ENCODE peak calls at places on chromosome 3, in five cellular contexts. L is hepatocyte, Y is OCI-LY7, X is neural progenitor cell, C is SK-N-SH. N is an unnamed sample.

GRCh38 chr3:44000586-44000985 is 241.1 kb upstream of the TOPAZ1 start:
- DNase-seq in X (no peak), C (no peak), Y (peak; percentile 13), L (peak; percentile 20), N (peak; percentile 70)

GRCh38 chr3:71301001-71301400 is 282.5 kb downstream of the FOXP1 start:
- DNase-seq in L (no peak), Y (no peak), C (no peak), X (no peak), N (no peak)

GRCh38 chr3:46984591-46985459 is 5.4 kb downstream of the NBEAL2 start:
- DNase-seq in C (no peak), L (no peak), Y (no peak), X (no peak), N (no peak)

GRCh38 chr3:32238816-32239637 is 547 bp downstream of the CMTM8 start:
- DNase-seq in Y (peak; percentile 54), X (no peak), C (no peak), L (peak; percentile 31), N (peak; percentile 39)

GRCh38 chr3:100400424-100400781 is 486 bp downstream of the TOMM70 start:
- DNase-seq in C (no peak), Y (peak; percentile 56), L (peak; percentile 42), X (no peak), N (peak; percentile 26)

GRCh38 chr3:43279082-43279481 is 7.3 kb upstream of the SNRK start:
- DNase-seq in X (no peak), L (no peak), C (no peak), Y (no peak), N (peak; percentile 44)

GRCh38 chr3:185507883-185508282 is 9.0 kb upstream of the TMEM41A start:
- DNase-seq in L (no peak), Y (no peak), X (no peak), C (no peak), N (no peak)

GRCh38 chr3:52887166-52887565 is 10.2 kb downstream of the STIMATE start:
- DNase-seq in X (no peak), L (no peak), Y (no peak), C (no peak), N (no peak)

GRCh38 chr3:30538787-30539186 is 67.6 kb upstream of the TGFBR2 start:
- DNase-seq in Y (no peak), X (no peak), L (no peak), C (no peak), N (peak; percentile 96)

GRCh38 chr3:193301441-193301840 is 60.4 kb downstream of the PLAAT1 start:
- DNase-seq in L (no peak), X (no peak), Y (no peak), C (no peak), N (peak; percentile 72)

GRCh38 chr3:123642957-123643330 is 58.1 kb upstream of the HACD2 start:
- DNase-seq in C (no peak), X (no peak), L (no peak), Y (no peak), N (no peak)

GRCh38 chr3:13244695-13245449 is 171.6 kb upstream of the IQSEC1 start:
- DNase-seq in X (no peak), L (no peak), C (no peak), Y (no peak), N (peak; percentile 77)

GRCh38 chr3:129485681-129486056 is 42.8 kb upstream of the RHO start:
- DNase-seq in X (no peak), Y (no peak), C (no peak), L (no peak), N (peak; percentile 96)

GRCh38 chr3:119939087-119939486 is 155.2 kb downstream of the GSK3B start:
- DNase-seq in X (no peak), Y (no peak), C (no peak), L (no peak), N (no peak)

GRCh38 chr3:10495003-10495402 is 10.4 kb downstream of the ATP2B2 start:
- DNase-seq in Y (no peak), L (peak; percentile 72), X (no peak), C (peak; percentile 44), N (peak; percentile 63)

GRCh38 chr3:13282986-13283876 is 136.9 kb downstream of the NUP210 start:
- DNase-seq in L (peak; percentile 52), X (peak; percentile 70), Y (no peak), C (peak; percentile 91), N (peak; percentile 63)

GRCh38 chr3:172018364-172018763 is 21.0 kb upstream of the FNDC3B start:
- DNase-seq in C (no peak), X (no peak), L (no peak), Y (no peak), N (peak; percentile 57)
- TF ChIP-seq EZH2phosphoT487 in C (no peak), X (no peak), L (no peak), Y (no peak), N (no peak)

GRCh38 chr3:171039674-171040073 is 13.2 kb upstream of the SLC2A2 start:
- DNase-seq in Y (no peak), L (no peak), C (no peak), X (no peak), N (no peak)

GRCh38 chr3:171044828-171045793 is 18.6 kb upstream of the SLC2A2 start:
- DNase-seq in C (no peak), L (peak; percentile 59), Y (no peak), X (no peak), N (peak; percentile 36)

GRCh38 chr3:171049831-171050444 is 23.4 kb upstream of the SLC2A2 start:
- DNase-seq in C (peak; percentile 63), Y (peak; percentile 56), L (peak; percentile 72), X (peak; percentile 79), N (peak; percentile 81)

GRCh38 chr3:171044384-171044783 is 17.9 kb upstream of the SLC2A2 start:
- DNase-seq in L (no peak), C (no peak), X (no peak), Y (no peak), N (no peak)
- H2AFZ ChIP-seq in L (no peak overlapping the region), C (no peak overlapping the region), X (no peak overlapping the region), Y (no peak overlapping the region), N (no peak overlapping the region)

GRCh38 chr3:66195347-66195783 is 25.4 kb upstream of the SLC25A26 start:
- DNase-seq in C (peak; percentile 87), Y (no peak), L (peak; percentile 60), X (peak; percentile 89), N (peak; percentile 46)
- TF ChIP-seq EZH2phosphoT487 in C (no peak), Y (no peak), L (no peak), X (no peak), N (no peak)

DNA sequence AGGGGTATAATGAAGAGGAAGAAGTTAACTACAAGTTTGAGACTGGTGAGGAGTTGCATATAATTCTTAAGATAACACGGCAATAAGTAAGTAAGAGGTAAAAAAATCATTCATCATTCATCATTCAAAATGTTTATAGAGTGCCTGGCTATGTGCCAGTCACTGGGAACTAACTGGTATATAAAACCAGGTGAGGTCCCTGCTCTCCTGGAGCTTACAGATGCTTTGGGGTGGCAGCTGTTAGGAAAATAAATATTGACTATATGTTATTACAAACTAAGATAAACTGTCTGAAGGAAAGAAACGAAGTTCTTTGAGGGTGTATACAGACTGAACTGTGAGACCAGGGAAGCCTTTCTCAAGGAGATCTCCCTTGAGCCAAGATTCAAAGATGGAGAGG is 2.9 kb downstream of the CASR start:
- DNase-seq in X (no peak), Y (no peak), L (no peak), C (no peak), N (no peak)
- H2AFZ ChIP-seq in X (no peak overlapping the region), Y (no peak overlapping the region), L (no peak overlapping the region), C (no peak overlapping the region), N (no peak overlapping the region)

DNA sequence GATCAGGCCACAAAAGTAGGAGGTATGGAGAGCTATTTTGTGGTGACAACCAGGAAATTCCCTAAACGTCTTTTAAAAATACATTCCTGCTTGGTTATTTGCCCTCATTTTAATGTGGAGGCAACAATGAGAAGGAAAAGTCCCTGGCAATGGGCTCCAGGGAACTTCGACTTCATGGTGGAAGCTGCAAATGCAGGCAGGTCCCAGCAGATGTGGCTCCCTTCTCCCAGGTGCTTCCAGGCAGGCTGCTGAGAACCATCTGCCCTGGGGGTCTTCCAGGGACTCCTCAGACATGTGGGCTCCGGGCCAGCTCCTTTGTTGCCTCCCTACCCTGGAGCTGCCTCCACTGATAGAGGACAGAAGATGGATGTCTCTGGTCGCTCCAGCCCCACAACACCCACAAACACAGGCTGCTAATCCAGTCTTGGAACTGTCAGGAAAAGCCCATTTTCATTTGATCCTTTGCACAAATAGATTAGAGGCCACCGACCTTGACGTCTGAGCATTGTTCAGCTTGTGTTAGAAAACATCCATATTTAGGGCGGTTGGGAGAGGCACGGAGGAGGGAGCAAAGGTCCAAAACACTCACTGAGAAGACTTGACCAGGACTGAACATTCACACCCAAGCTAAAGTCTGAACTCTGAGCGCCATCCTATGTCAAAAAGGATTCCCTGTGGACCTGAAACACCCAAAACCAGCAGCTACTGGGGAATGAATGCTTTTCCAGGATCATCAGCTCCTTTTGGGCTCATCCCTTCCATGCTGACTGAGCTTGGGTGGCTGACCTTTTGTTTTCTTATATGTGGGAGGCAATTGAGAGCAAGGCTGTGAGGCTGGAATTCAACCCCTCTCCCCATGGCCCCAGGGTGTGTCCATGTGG is 30.2 kb upstream of the SLCO2A1 start:
- DNase-seq in C (no peak), X (no peak), L (peak; percentile 36), Y (no peak), N (no peak)
- TF ChIP-seq EZH2phosphoT487 in C (no peak), X (no peak), L (no peak), Y (no peak), N (no peak)